ENCODE peak calls at places on chromosomes 1 and 21, in eight cellular contexts. Y, N, S, G, P, M, K and A are unnamed samples.

GRCh38 chr21:33046455-33046854 is 20.7 kb downstream of the OLIG2 start:
- DNase-seq in M (no peak), N (no peak), Y (no peak), S (no peak), P (peak; percentile 39), G (no peak), K (no peak), A (no peak)

GRCh38 chr1:156319664-156320063 is 18.4 kb downstream of the CCT3 start:
- DNase-seq in N (peak; percentile 28), G (peak; percentile 54), K (no peak), M (peak; percentile 38), P (peak; percentile 45), Y (no peak), S (no peak), A (no peak)

GRCh38 chr21:34278451-34278850 is 85.4 kb upstream of the KCNE2 start:
- DNase-seq in G (no peak), N (no peak), Y (no peak), M (no peak), P (no peak), K (no peak), S (no peak), A (no peak)

GRCh38 chr1:201128476-201128875 is 1.5 kb upstream of the ASCL5 start:
- DNase-seq in Y (no peak), P (no peak), N (no peak), S (no peak), K (no peak), G (no peak), M (no peak), A (no peak)

GRCh38 chr1:226888816-226889215 is 18.4 kb downstream of the PSEN2 start:
- DNase-seq in K (no peak), G (no peak), P (no peak), N (no peak), M (no peak), S (no peak), Y (no peak), A (no peak)

GRCh38 chr1:119675349-119676343 is 27.6 kb upstream of the ZNF697 start:
- DNase-seq in M (peak; percentile 81), Y (peak; percentile 79), S (peak; percentile 28), K (peak; percentile 85), G (peak; percentile 93), N (peak; percentile 84), P (peak; percentile 97), A (peak; percentile 89)

GRCh38 chr1:98496246-98496995 is 165.1 kb upstream of the SNX7 start:
- DNase-seq in M (no peak), N (no peak), Y (no peak), G (no peak), P (peak; percentile 8), S (no peak), K (no peak), A (no peak)

GRCh38 chr1:244027491-244027890 is 23.6 kb upstream of the ZBTB18 start:
- DNase-seq in S (no peak), P (no peak), Y (no peak), N (no peak), M (no peak), G (no peak), K (no peak), A (no peak)